ENCODE peak calls at places on chromosomes 4 and X, in nine cellular contexts. Q is heart right ventricle; H is heart left ventricle; F is lower lobe of right lung; P is stomach; G is CD4-positive, alpha-beta T cell; N is tibial nerve; V is dorsolateral prefrontal cortex; J is small intestine. E is an unnamed sample. For H3K27me3, the result is how much of the 10 kb centered on the place peaks cover.

GRCh38 chrX:150503898-150504219 is 64.6 kb upstream of the MTM1 start:
- DNase-seq in Q (no peak), H (no peak), F (peak), P (peak), G (no peak), N (no peak), V (no peak), J (peak), E (no peak)

GRCh38 chr4:5722328-5722727 is 11.3 kb downstream of the EVC start:
- DNase-seq in Q (no peak), H (no peak), F (no peak), P (no peak), G (no peak), N (no peak), V (no peak), J (no peak), E (no peak)

GRCh38 chr4:71184195-71184781 is 154.5 kb upstream of the SLC4A4 start:
- DNase-seq in Q (no peak), H (peak), F (no peak), P (peak), G (peak), N (peak), V (peak), J (peak), E (no peak)

GRCh38 chr4:7764466-7764865 is 175.2 kb downstream of the AFAP1 start:
- DNase-seq in Q (no peak), H (no peak), F (peak), P (no peak), G (no peak), N (no peak), V (no peak), J (no peak), E (no peak)

GRCh38 chrX:141278306-141278705 is 36.0 kb upstream of the SPANXC start:
- DNase-seq in Q (no peak), H (no peak), F (no peak), P (no peak), G (no peak), N (no peak), V (no peak), J (no peak), E (no peak)

GRCh38 chr4:154578919-154579318 is 11.6 kb downstream of the FGA start:
- DNase-seq in Q (no peak), H (no peak), F (no peak), P (no peak), G (no peak), N (no peak), V (no peak), J (no peak), E (no peak)

GRCh38 chr4:25694466-25694865 is 38.8 kb downstream of the SLC34A2 start:
- DNase-seq in Q (no peak), H (no peak), F (no peak), P (no peak), G (no peak), N (no peak), V (no peak), J (peak), E (no peak)

GRCh38 chr4:14520171-14520570 is 482.1 kb upstream of the CPEB2 start:
- DNase-seq in Q (no peak), H (no peak), F (no peak), P (no peak), G (no peak), N (no peak), V (no peak), J (no peak), E (no peak)

GRCh38 chrX:2498781-2499302 is 1.9 kb downstream of the DHRSX start:
- DNase-seq in Q (peak), H (no peak), F (no peak), P (peak), G (no peak), N (peak), V (no peak), J (peak), E (no peak)

GRCh38 chr4:64368741-64369140 is 40.5 kb downstream of the TECRL start:
- DNase-seq in Q (no peak), H (no peak), F (no peak), P (no peak), G (no peak), N (no peak), V (no peak), J (no peak), E (no peak)

GRCh38 chr4:168825975-168826374 is 184.1 kb downstream of the CBR4 start:
- DNase-seq in Q (no peak), H (no peak), F (no peak), P (no peak), G (no peak), N (no peak), V (no peak), J (no peak), E (no peak)

GRCh38 chrX:102651968-102652744 is 873 bp downstream of the GPRASP1 start:
- DNase-seq in Q (no peak), H (peak), F (no peak), P (no peak), G (peak), N (peak), V (peak), J (peak), E (peak)

GRCh38 chr4:175705407-175705806 is 106.7 kb downstream of the GPM6A start:
- DNase-seq in Q (peak), H (peak), F (no peak), P (no peak), G (no peak), N (no peak), V (peak), J (no peak), E (no peak)

GRCh38 chr4:1590244-1590643 is 93.9 kb downstream of the FAM53A start:
- DNase-seq in Q (no peak), H (no peak), F (peak), P (no peak), G (no peak), N (no peak), V (no peak), J (no peak), E (no peak)

GRCh38 chr4:169774466-169775445 is 17.0 kb upstream of the HPF1 start:
- DNase-seq in Q (peak), H (no peak), F (no peak), P (no peak), G (peak), N (no peak), V (no peak), J (no peak), E (no peak)

GRCh38 chr4:100981447-100982204 is 365.7 kb downstream of the PPP3CA start:
- DNase-seq in Q (no peak), H (no peak), F (peak), P (no peak), G (no peak), N (peak), V (no peak), J (peak), E (no peak)

GRCh38 chr4:94764069-94764468 is 6.3 kb downstream of the BMPR1B start:
- DNase-seq in Q (no peak), H (no peak), F (no peak), P (no peak), G (no peak), N (no peak), V (no peak), J (no peak), E (no peak)

GRCh38 chr4:81651500-81651899 is 179.8 kb upstream of the RASGEF1B start:
- DNase-seq in Q (no peak), H (no peak), F (no peak), P (no peak), G (no peak), N (no peak), V (no peak), J (no peak), E (no peak)

GRCh38 chrX:153626025-153626633 is 20.9 kb upstream of the DUSP9 start:
- DNase-seq in Q (no peak), H (no peak), F (no peak), P (no peak), G (no peak), N (no peak), V (no peak), J (no peak), E (no peak)

GRCh38 chr4:42282081-42282901 is 115.0 kb upstream of the SHISA3 start:
- DNase-seq in Q (no peak), H (peak), F (no peak), P (peak), G (no peak), N (peak), V (no peak), J (peak), E (peak)

GRCh38 chrX:120749141-120749846 is 119.4 kb upstream of the C1GALT1C1 start:
- DNase-seq in Q (no peak), H (no peak), F (no peak), P (no peak), G (no peak), N (no peak), V (no peak), J (no peak), E (no peak)

DNA sequence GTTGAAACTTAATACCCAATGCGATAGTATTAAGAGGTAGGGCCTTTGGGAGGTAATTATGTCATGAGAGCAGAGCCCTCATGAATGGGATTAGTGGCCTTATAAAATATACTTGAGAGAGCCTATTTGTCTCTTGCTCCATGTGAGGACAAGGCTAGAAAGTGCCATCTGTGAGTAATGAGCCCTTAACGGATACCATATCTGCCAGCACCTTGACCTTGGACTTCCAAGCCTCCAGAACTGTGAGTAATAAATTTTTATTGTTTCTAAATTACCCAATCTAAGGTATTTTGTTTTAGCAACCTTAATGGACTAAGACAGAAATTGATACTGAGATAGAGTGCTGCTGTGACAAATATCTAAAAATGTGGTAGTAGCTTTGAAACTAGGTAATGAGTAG is 285.0 kb upstream of the DIPK2B start:
- DNase-seq in Q (no peak), H (no peak), F (no peak), P (no peak), G (no peak), N (no peak), V (no peak), J (peak), E (no peak)
- H3K27ac ChIP-seq in Q (no peak), H (no peak), F (no peak), P (no peak), G (no peak), N (no peak), V (no peak), J (no peak), E (no peak)

DNA sequence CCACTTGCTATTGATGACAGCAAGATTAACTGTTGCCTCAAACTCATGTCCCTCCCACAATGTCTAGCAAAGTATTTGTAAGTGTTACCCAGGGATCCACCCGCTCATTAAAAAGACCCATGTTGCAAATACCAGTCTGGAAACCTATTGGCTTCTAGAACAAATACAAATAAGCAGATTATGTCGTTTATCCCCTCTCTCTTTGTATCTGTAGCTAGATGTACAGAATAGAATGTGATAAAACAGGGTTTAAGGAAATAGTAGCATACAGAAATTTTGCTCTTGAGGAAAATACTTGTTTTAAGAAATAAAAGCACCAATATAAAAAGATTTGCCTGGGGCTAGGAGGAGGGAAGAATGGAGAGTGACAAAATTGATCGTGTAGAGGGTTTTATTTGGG is 142.7 kb upstream of the ZIC3 start:
- DNase-seq in Q (no peak), H (no peak), F (no peak), P (no peak), G (no peak), N (no peak), V (no peak), J (no peak), E (no peak)
- H3K27me3 ChIP-seq in Q (half or more), H (half or more), F (under half), P (half or more), G (half or more), N (half or more), V (under half), J (under half), E (under half)

GRCh38 chr4:119197772-119198212 is 14.7 kb upstream of the USP53 start:
- DNase-seq in Q (no peak), H (no peak), F (no peak), P (no peak), G (no peak), N (no peak), V (no peak), J (no peak), E (no peak)
- H3K27ac ChIP-seq in Q (no peak), H (no peak), F (no peak), P (no peak), G (no peak), N (no peak), V (no peak), J (no peak), E (no peak)

GRCh38 chrX:72139538-72139937 is 7.8 kb upstream of the RTL5 start:
- DNase-seq in Q (no peak), H (no peak), F (no peak), P (no peak), G (no peak), N (no peak), V (no peak), J (no peak), E (no peak)
- H3K27me3 ChIP-seq in Q (under half), H (under half), F (under half), P (under half), G (under half), N (under half), V (under half), J (under half), E (under half)

GRCh38 chr4:37983951-37984350 is 23.8 kb downstream of the PTTG2 start:
- DNase-seq in Q (no peak), H (no peak), F (no peak), P (no peak), G (no peak), N (no peak), V (no peak), J (no peak), E (no peak)

GRCh38 chr4:37981844-37982720 is 21.9 kb downstream of the PTTG2 start:
- DNase-seq in Q (no peak), H (no peak), F (no peak), P (no peak), G (no peak), N (no peak), V (no peak), J (no peak), E (no peak)

GRCh38 chr4:37982736-37983135 is 22.5 kb downstream of the PTTG2 start:
- DNase-seq in Q (no peak), H (no peak), F (no peak), P (no peak), G (no peak), N (no peak), V (no peak), J (no peak), E (no peak)

GRCh38 chr4:37978509-37978908 is 18.3 kb downstream of the PTTG2 start:
- DNase-seq in Q (no peak), H (no peak), F (no peak), P (no peak), G (no peak), N (no peak), V (no peak), J (no peak), E (no peak)

DNA sequence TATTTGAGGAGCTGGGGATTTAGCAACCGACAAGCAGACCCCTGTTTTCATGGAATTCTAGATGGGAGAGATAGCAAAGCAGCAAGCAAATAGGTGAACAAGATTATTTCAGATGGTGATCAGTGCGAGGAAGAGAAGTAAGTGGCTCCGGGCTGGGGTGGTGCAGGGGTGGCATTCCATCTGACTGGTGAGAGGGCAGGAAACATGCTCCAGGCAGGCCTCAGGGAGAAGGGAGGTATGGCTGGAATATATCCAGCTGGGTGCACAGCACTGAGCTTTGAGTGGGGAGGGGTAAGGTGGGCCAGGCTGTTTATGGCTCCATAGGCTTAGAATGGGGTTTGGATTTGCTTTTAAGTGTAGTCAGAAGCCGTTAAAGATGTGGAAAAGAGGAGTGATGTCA is 21.2 kb downstream of the PTTG2 start:
- DNase-seq in Q (no peak), H (no peak), F (no peak), P (no peak), G (no peak), N (no peak), V (no peak), J (no peak), E (no peak)
- H3K27ac ChIP-seq in Q (peak), H (peak), F (no peak), P (peak), G (no peak), N (no peak), V (no peak), J (no peak), E (peak)

GRCh38 chr4:97691111-97691605 is 452.1 kb downstream of the STPG2 start:
- DNase-seq in Q (no peak), H (no peak), F (no peak), P (no peak), G (no peak), N (no peak), V (no peak), J (no peak), E (no peak)
- H3K27me3 ChIP-seq in Q (under half), H (under half), F (under half), P (under half), G (under half), N (under half), V (under half), J (under half), E (under half)

GRCh38 chr4:65653740-65654361 is 16.4 kb downstream of the EPHA5 start:
- DNase-seq in Q (no peak), H (no peak), F (no peak), P (no peak), G (no peak), N (no peak), V (no peak), J (no peak), E (no peak)
- H3K27ac ChIP-seq in Q (no peak), H (no peak), F (no peak), P (no peak), G (no peak), N (no peak), V (no peak), J (no peak), E (peak)

DNA sequence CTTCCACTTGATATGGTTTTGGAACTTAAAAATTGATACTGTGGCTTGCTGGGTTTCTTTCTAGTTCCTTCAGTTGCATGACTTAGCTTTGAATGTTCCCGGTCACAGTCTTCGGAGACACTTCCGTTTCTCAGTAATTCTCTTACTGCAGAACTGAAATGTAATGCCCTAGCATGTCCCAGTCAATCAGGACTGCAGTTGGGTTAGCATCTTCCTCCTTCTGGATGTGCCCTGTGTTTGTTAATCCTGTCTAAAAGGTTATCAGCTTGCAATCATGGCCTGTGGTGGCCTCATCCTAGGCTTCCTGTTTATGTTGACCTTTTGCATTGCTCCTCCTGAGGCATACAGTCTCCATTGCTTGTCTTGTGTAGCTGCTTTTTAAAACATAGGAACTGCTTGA is 275.9 kb downstream of the ARHGAP10 start:
- DNase-seq in Q (no peak), H (no peak), F (no peak), P (no peak), G (no peak), N (no peak), V (no peak), J (no peak), E (no peak)
- H3K27me3 ChIP-seq in Q (under half), H (under half), F (under half), P (under half), G (under half), N (under half), V (under half), J (under half), E (under half)

DNA sequence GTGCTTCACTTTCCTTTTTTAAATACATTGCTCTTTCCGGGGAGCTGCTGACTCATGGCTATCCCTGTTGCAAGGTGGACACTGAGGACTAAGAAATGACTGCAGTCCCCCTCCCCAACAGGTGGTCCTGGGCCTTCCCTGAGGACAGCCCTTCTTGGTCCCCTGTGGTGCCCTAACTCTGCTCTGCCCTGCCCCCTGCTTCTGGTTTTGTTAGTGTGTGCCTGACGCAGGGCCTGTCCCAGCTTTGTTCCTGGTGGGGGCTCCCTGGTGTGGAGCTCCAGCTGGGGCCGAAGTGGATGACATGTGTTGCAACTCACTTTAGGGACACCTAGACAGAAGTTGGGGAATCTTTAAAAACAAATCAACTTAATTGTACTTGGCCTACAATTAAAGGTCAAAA is 81.9 kb downstream of the TMEM144 start:
- DNase-seq in Q (no peak), H (no peak), F (no peak), P (no peak), G (no peak), N (no peak), V (no peak), J (no peak), E (no peak)
- H3K27ac ChIP-seq in Q (no peak), H (no peak), F (no peak), P (no peak), G (no peak), N (no peak), V (no peak), J (no peak), E (no peak)

GRCh38 chr4:147717878-147718277 is 14.0 kb upstream of the ARHGAP10 start:
- DNase-seq in Q (no peak), H (no peak), F (no peak), P (no peak), G (no peak), N (no peak), V (no peak), J (no peak), E (no peak)
- H3K27me3 ChIP-seq in Q (under half), H (under half), F (under half), P (under half), G (under half), N (under half), V (under half), J (under half), E (under half)

E was measured in right atrium auricular region.